ENCODE peak calls at places on chromosomes 13 and 19, in six cellular contexts. One of them, this sample, is unnamed.

GRCh38 chr13:49627831-49628652 is at the start of gene ARL11:
- DNase-seq in stimulated activated CD4-positive, alpha-beta T cell treated with anti-CD3 and anti-CD28 coated beads, Interleukin-12 subunit alpha, Interleukin-12 subunit beta, amount 100 ng/mL, for 24 hours: peak
- DNase-seq in M059J: no peak
- DNase-seq in brain microvascular endothelial cell: no peak
- DNase-seq in ELF-1: peak
- DNase-seq in mesendoderm: peak
- DNase-seq in this sample: no peak

GRCh38 chr13:78024996-78025395 is 106.4 kb upstream of the EDNRB start:
- DNase-seq in stimulated activated CD4-positive, alpha-beta T cell treated with anti-CD3 and anti-CD28 coated beads, Interleukin-12 subunit alpha, Interleukin-12 subunit beta, amount 100 ng/mL, for 24 hours: no peak
- DNase-seq in M059J: no peak
- DNase-seq in brain microvascular endothelial cell: peak
- DNase-seq in ELF-1: no peak
- DNase-seq in mesendoderm: no peak
- DNase-seq in this sample: no peak

GRCh38 chr19:56832352-56832928 is 8.1 kb downstream of the PEG3 start:
- DNase-seq in stimulated activated CD4-positive, alpha-beta T cell treated with anti-CD3 and anti-CD28 coated beads, Interleukin-12 subunit alpha, Interleukin-12 subunit beta, amount 100 ng/mL, for 24 hours: no peak
- DNase-seq in M059J: no peak
- DNase-seq in brain microvascular endothelial cell: no peak
- DNase-seq in ELF-1: no peak
- DNase-seq in mesendoderm: no peak
- DNase-seq in this sample: no peak

GRCh38 chr13:103557878-103558277 is 491.7 kb upstream of the SLC10A2 start:
- DNase-seq in stimulated activated CD4-positive, alpha-beta T cell treated with anti-CD3 and anti-CD28 coated beads, Interleukin-12 subunit alpha, Interleukin-12 subunit beta, amount 100 ng/mL, for 24 hours: no peak
- DNase-seq in M059J: no peak
- DNase-seq in brain microvascular endothelial cell: no peak
- DNase-seq in ELF-1: no peak
- DNase-seq in mesendoderm: no peak
- DNase-seq in this sample: no peak

GRCh38 chr13:23898101-23898500 is 799 bp upstream of the C1QTNF9B start:
- DNase-seq in stimulated activated CD4-positive, alpha-beta T cell treated with anti-CD3 and anti-CD28 coated beads, Interleukin-12 subunit alpha, Interleukin-12 subunit beta, amount 100 ng/mL, for 24 hours: no peak
- DNase-seq in M059J: no peak
- DNase-seq in brain microvascular endothelial cell: no peak
- DNase-seq in ELF-1: no peak
- DNase-seq in mesendoderm: no peak
- DNase-seq in this sample: peak

GRCh38 chr13:33806470-33807248 is 11.3 kb upstream of the RFC3 start:
- DNase-seq in stimulated activated CD4-positive, alpha-beta T cell treated with anti-CD3 and anti-CD28 coated beads, Interleukin-12 subunit alpha, Interleukin-12 subunit beta, amount 100 ng/mL, for 24 hours: no peak
- DNase-seq in M059J: no peak
- DNase-seq in brain microvascular endothelial cell: no peak
- DNase-seq in ELF-1: no peak
- DNase-seq in mesendoderm: no peak
- DNase-seq in this sample: no peak

GRCh38 chr13:33303885-33304284 is 18.3 kb upstream of the STARD13 start:
- DNase-seq in stimulated activated CD4-positive, alpha-beta T cell treated with anti-CD3 and anti-CD28 coated beads, Interleukin-12 subunit alpha, Interleukin-12 subunit beta, amount 100 ng/mL, for 24 hours: no peak
- DNase-seq in M059J: no peak
- DNase-seq in brain microvascular endothelial cell: peak
- DNase-seq in ELF-1: no peak
- DNase-seq in mesendoderm: no peak
- DNase-seq in this sample: no peak

GRCh38 chr13:102484329-102484728 is 82.5 kb upstream of the FGF14 start:
- DNase-seq in stimulated activated CD4-positive, alpha-beta T cell treated with anti-CD3 and anti-CD28 coated beads, Interleukin-12 subunit alpha, Interleukin-12 subunit beta, amount 100 ng/mL, for 24 hours: no peak
- DNase-seq in M059J: no peak
- DNase-seq in brain microvascular endothelial cell: peak
- DNase-seq in ELF-1: no peak
- DNase-seq in mesendoderm: peak
- DNase-seq in this sample: peak

GRCh38 chr19:45097776-45098520 is 5.0 kb downstream of the PPP1R37 start:
- DNase-seq in stimulated activated CD4-positive, alpha-beta T cell treated with anti-CD3 and anti-CD28 coated beads, Interleukin-12 subunit alpha, Interleukin-12 subunit beta, amount 100 ng/mL, for 24 hours: no peak
- DNase-seq in M059J: peak
- DNase-seq in brain microvascular endothelial cell: peak
- DNase-seq in ELF-1: peak
- DNase-seq in mesendoderm: peak
- DNase-seq in this sample: peak

GRCh38 chr19:29683009-29683408 is 17.7 kb downstream of the PLEKHF1 start:
- DNase-seq in stimulated activated CD4-positive, alpha-beta T cell treated with anti-CD3 and anti-CD28 coated beads, Interleukin-12 subunit alpha, Interleukin-12 subunit beta, amount 100 ng/mL, for 24 hours: no peak
- DNase-seq in M059J: peak
- DNase-seq in brain microvascular endothelial cell: peak
- DNase-seq in ELF-1: no peak
- DNase-seq in mesendoderm: no peak
- DNase-seq in this sample: no peak

GRCh38 chr13:105587786-105588185 is 947.7 kb downstream of the EFNB2 start:
- DNase-seq in stimulated activated CD4-positive, alpha-beta T cell treated with anti-CD3 and anti-CD28 coated beads, Interleukin-12 subunit alpha, Interleukin-12 subunit beta, amount 100 ng/mL, for 24 hours: no peak
- DNase-seq in M059J: peak
- DNase-seq in brain microvascular endothelial cell: peak
- DNase-seq in ELF-1: no peak
- DNase-seq in mesendoderm: peak
- DNase-seq in this sample: peak

GRCh38 chr13:33487575-33488243 is 202.2 kb upstream of the STARD13 start:
- DNase-seq in stimulated activated CD4-positive, alpha-beta T cell treated with anti-CD3 and anti-CD28 coated beads, Interleukin-12 subunit alpha, Interleukin-12 subunit beta, amount 100 ng/mL, for 24 hours: no peak
- DNase-seq in M059J: peak
- DNase-seq in brain microvascular endothelial cell: no peak
- DNase-seq in ELF-1: peak
- DNase-seq in mesendoderm: peak
- DNase-seq in this sample: peak

GRCh38 chr19:5680083-5680436 is 256 bp downstream of the MICOS13 start:
- DNase-seq in stimulated activated CD4-positive, alpha-beta T cell treated with anti-CD3 and anti-CD28 coated beads, Interleukin-12 subunit alpha, Interleukin-12 subunit beta, amount 100 ng/mL, for 24 hours: no peak
- DNase-seq in M059J: no peak
- DNase-seq in brain microvascular endothelial cell: peak
- DNase-seq in ELF-1: no peak
- DNase-seq in mesendoderm: no peak
- DNase-seq in this sample: peak

GRCh38 chr19:38656171-38656981 is 8.9 kb downstream of the ACTN4 start:
- DNase-seq in stimulated activated CD4-positive, alpha-beta T cell treated with anti-CD3 and anti-CD28 coated beads, Interleukin-12 subunit alpha, Interleukin-12 subunit beta, amount 100 ng/mL, for 24 hours: no peak
- DNase-seq in M059J: peak
- DNase-seq in brain microvascular endothelial cell: peak
- DNase-seq in ELF-1: no peak
- DNase-seq in mesendoderm: no peak
- DNase-seq in this sample: peak

GRCh38 chr19:44747739-44748425 is 626 bp upstream of the BCL3 start:
- DNase-seq in stimulated activated CD4-positive, alpha-beta T cell treated with anti-CD3 and anti-CD28 coated beads, Interleukin-12 subunit alpha, Interleukin-12 subunit beta, amount 100 ng/mL, for 24 hours: no peak
- DNase-seq in M059J: peak
- DNase-seq in brain microvascular endothelial cell: no peak
- DNase-seq in ELF-1: peak
- DNase-seq in mesendoderm: peak
- DNase-seq in this sample: peak

GRCh38 chr13:31051999-31052398 is 109.7 kb downstream of the HSPH1 start:
- DNase-seq in stimulated activated CD4-positive, alpha-beta T cell treated with anti-CD3 and anti-CD28 coated beads, Interleukin-12 subunit alpha, Interleukin-12 subunit beta, amount 100 ng/mL, for 24 hours: no peak
- DNase-seq in M059J: peak
- DNase-seq in brain microvascular endothelial cell: no peak
- DNase-seq in ELF-1: peak
- DNase-seq in mesendoderm: peak
- DNase-seq in this sample: no peak

GRCh38 chr19:9906475-9907087 is 29.7 kb downstream of the OLFM2 start:
- DNase-seq in stimulated activated CD4-positive, alpha-beta T cell treated with anti-CD3 and anti-CD28 coated beads, Interleukin-12 subunit alpha, Interleukin-12 subunit beta, amount 100 ng/mL, for 24 hours: no peak
- DNase-seq in M059J: no peak
- DNase-seq in brain microvascular endothelial cell: no peak
- DNase-seq in ELF-1: no peak
- DNase-seq in mesendoderm: peak
- DNase-seq in this sample: no peak

GRCh38 chr13:113562085-113562749 is 22.3 kb upstream of the TFDP1 start:
- DNase-seq in stimulated activated CD4-positive, alpha-beta T cell treated with anti-CD3 and anti-CD28 coated beads, Interleukin-12 subunit alpha, Interleukin-12 subunit beta, amount 100 ng/mL, for 24 hours: no peak
- DNase-seq in M059J: peak
- DNase-seq in brain microvascular endothelial cell: peak
- DNase-seq in ELF-1: peak
- DNase-seq in mesendoderm: peak
- DNase-seq in this sample: peak

GRCh38 chr13:80339841-80340642 is 884 bp downstream of the SPRY2 start:
- DNase-seq in stimulated activated CD4-positive, alpha-beta T cell treated with anti-CD3 and anti-CD28 coated beads, Interleukin-12 subunit alpha, Interleukin-12 subunit beta, amount 100 ng/mL, for 24 hours: no peak
- DNase-seq in M059J: peak
- DNase-seq in brain microvascular endothelial cell: peak
- DNase-seq in ELF-1: peak
- DNase-seq in mesendoderm: peak
- DNase-seq in this sample: peak

GRCh38 chr19:916645-917322 is 349 bp upstream of the KISS1R start:
- DNase-seq in stimulated activated CD4-positive, alpha-beta T cell treated with anti-CD3 and anti-CD28 coated beads, Interleukin-12 subunit alpha, Interleukin-12 subunit beta, amount 100 ng/mL, for 24 hours: no peak
- DNase-seq in M059J: no peak
- DNase-seq in brain microvascular endothelial cell: no peak
- DNase-seq in ELF-1: no peak
- DNase-seq in mesendoderm: no peak
- DNase-seq in this sample: no peak

GRCh38 chr19:52138614-52139290 is 986 bp downstream of the ZNF616 start:
- DNase-seq in stimulated activated CD4-positive, alpha-beta T cell treated with anti-CD3 and anti-CD28 coated beads, Interleukin-12 subunit alpha, Interleukin-12 subunit beta, amount 100 ng/mL, for 24 hours: peak
- DNase-seq in M059J: peak
- DNase-seq in brain microvascular endothelial cell: peak
- DNase-seq in ELF-1: peak
- DNase-seq in mesendoderm: peak
- DNase-seq in this sample: peak

GRCh38 chr19:35174226-35174625 is 19.7 kb downstream of the FXYD5 start:
- DNase-seq in stimulated activated CD4-positive, alpha-beta T cell treated with anti-CD3 and anti-CD28 coated beads, Interleukin-12 subunit alpha, Interleukin-12 subunit beta, amount 100 ng/mL, for 24 hours: no peak
- DNase-seq in M059J: no peak
- DNase-seq in brain microvascular endothelial cell: no peak
- DNase-seq in ELF-1: no peak
- DNase-seq in mesendoderm: no peak
- DNase-seq in this sample: no peak

GRCh38 chr13:28540612-28541011 is 45.7 kb upstream of the FLT1 start:
- DNase-seq in stimulated activated CD4-positive, alpha-beta T cell treated with anti-CD3 and anti-CD28 coated beads, Interleukin-12 subunit alpha, Interleukin-12 subunit beta, amount 100 ng/mL, for 24 hours: no peak
- DNase-seq in M059J: peak
- DNase-seq in brain microvascular endothelial cell: peak
- DNase-seq in ELF-1: peak
- DNase-seq in mesendoderm: no peak
- DNase-seq in this sample: peak

GRCh38 chr13:59771272-59771671 is 392.5 kb downstream of the DIAPH3 start:
- DNase-seq in stimulated activated CD4-positive, alpha-beta T cell treated with anti-CD3 and anti-CD28 coated beads, Interleukin-12 subunit alpha, Interleukin-12 subunit beta, amount 100 ng/mL, for 24 hours: no peak
- DNase-seq in M059J: peak
- DNase-seq in brain microvascular endothelial cell: peak
- DNase-seq in ELF-1: no peak
- DNase-seq in mesendoderm: no peak
- DNase-seq in this sample: peak

GRCh38 chr13:41941174-41941573 is 19.7 kb downstream of the VWA8 start:
- DNase-seq in stimulated activated CD4-positive, alpha-beta T cell treated with anti-CD3 and anti-CD28 coated beads, Interleukin-12 subunit alpha, Interleukin-12 subunit beta, amount 100 ng/mL, for 24 hours: no peak
- DNase-seq in M059J: no peak
- DNase-seq in brain microvascular endothelial cell: peak
- DNase-seq in ELF-1: no peak
- DNase-seq in mesendoderm: peak
- DNase-seq in this sample: no peak

GRCh38 chr13:50531917-50532899 is 311.3 kb downstream of the DLEU7 start:
- DNase-seq in stimulated activated CD4-positive, alpha-beta T cell treated with anti-CD3 and anti-CD28 coated beads, Interleukin-12 subunit alpha, Interleukin-12 subunit beta, amount 100 ng/mL, for 24 hours: no peak
- DNase-seq in M059J: peak
- DNase-seq in brain microvascular endothelial cell: peak
- DNase-seq in ELF-1: no peak
- DNase-seq in mesendoderm: no peak
- DNase-seq in this sample: peak

GRCh38 chr13:71644579-71644978 is 222.4 kb downstream of the DACH1 start:
- DNase-seq in stimulated activated CD4-positive, alpha-beta T cell treated with anti-CD3 and anti-CD28 coated beads, Interleukin-12 subunit alpha, Interleukin-12 subunit beta, amount 100 ng/mL, for 24 hours: no peak
- DNase-seq in M059J: no peak
- DNase-seq in brain microvascular endothelial cell: no peak
- DNase-seq in ELF-1: no peak
- DNase-seq in mesendoderm: no peak
- DNase-seq in this sample: no peak

GRCh38 chr13:80157261-80157942 is 183.5 kb downstream of the SPRY2 start:
- DNase-seq in stimulated activated CD4-positive, alpha-beta T cell treated with anti-CD3 and anti-CD28 coated beads, Interleukin-12 subunit alpha, Interleukin-12 subunit beta, amount 100 ng/mL, for 24 hours: no peak
- DNase-seq in M059J: no peak
- DNase-seq in brain microvascular endothelial cell: peak
- DNase-seq in ELF-1: no peak
- DNase-seq in mesendoderm: no peak
- DNase-seq in this sample: no peak

GRCh38 chr19:49335071-49335783 is at the start of gene CD37:
- DNase-seq in stimulated activated CD4-positive, alpha-beta T cell treated with anti-CD3 and anti-CD28 coated beads, Interleukin-12 subunit alpha, Interleukin-12 subunit beta, amount 100 ng/mL, for 24 hours: peak
- DNase-seq in M059J: no peak
- DNase-seq in brain microvascular endothelial cell: no peak
- DNase-seq in ELF-1: no peak
- DNase-seq in mesendoderm: no peak
- DNase-seq in this sample: no peak

GRCh38 chr19:36060430-36060829 is 5.7 kb downstream of the WDR62 start:
- DNase-seq in stimulated activated CD4-positive, alpha-beta T cell treated with anti-CD3 and anti-CD28 coated beads, Interleukin-12 subunit alpha, Interleukin-12 subunit beta, amount 100 ng/mL, for 24 hours: no peak
- DNase-seq in M059J: peak
- DNase-seq in brain microvascular endothelial cell: peak
- DNase-seq in ELF-1: peak
- DNase-seq in mesendoderm: peak
- DNase-seq in this sample: peak

GRCh38 chr13:43686557-43686956 is 100.2 kb downstream of the ENOX1 start:
- DNase-seq in stimulated activated CD4-positive, alpha-beta T cell treated with anti-CD3 and anti-CD28 coated beads, Interleukin-12 subunit alpha, Interleukin-12 subunit beta, amount 100 ng/mL, for 24 hours: no peak
- DNase-seq in M059J: peak
- DNase-seq in brain microvascular endothelial cell: peak
- DNase-seq in ELF-1: peak
- DNase-seq in mesendoderm: peak
- DNase-seq in this sample: peak

GRCh38 chr13:33138441-33138840 is 122.2 kb downstream of the KL start:
- DNase-seq in stimulated activated CD4-positive, alpha-beta T cell treated with anti-CD3 and anti-CD28 coated beads, Interleukin-12 subunit alpha, Interleukin-12 subunit beta, amount 100 ng/mL, for 24 hours: no peak
- DNase-seq in M059J: no peak
- DNase-seq in brain microvascular endothelial cell: no peak
- DNase-seq in ELF-1: no peak
- DNase-seq in mesendoderm: no peak
- DNase-seq in this sample: no peak

GRCh38 chr19:13262450-13262849 is 112.2 kb downstream of the IER2 start:
- DNase-seq in stimulated activated CD4-positive, alpha-beta T cell treated with anti-CD3 and anti-CD28 coated beads, Interleukin-12 subunit alpha, Interleukin-12 subunit beta, amount 100 ng/mL, for 24 hours: no peak
- DNase-seq in M059J: peak
- DNase-seq in brain microvascular endothelial cell: peak
- DNase-seq in ELF-1: no peak
- DNase-seq in mesendoderm: peak
- DNase-seq in this sample: peak

GRCh38 chr19:18483119-18483518 is 38.8 kb downstream of the ELL start:
- DNase-seq in stimulated activated CD4-positive, alpha-beta T cell treated with anti-CD3 and anti-CD28 coated beads, Interleukin-12 subunit alpha, Interleukin-12 subunit beta, amount 100 ng/mL, for 24 hours: no peak
- DNase-seq in M059J: no peak
- DNase-seq in brain microvascular endothelial cell: no peak
- DNase-seq in ELF-1: no peak
- DNase-seq in mesendoderm: no peak
- DNase-seq in this sample: no peak

GRCh38 chr13:113647351-113648217 is 10.4 kb downstream of the ATP4B start:
- DNase-seq in stimulated activated CD4-positive, alpha-beta T cell treated with anti-CD3 and anti-CD28 coated beads, Interleukin-12 subunit alpha, Interleukin-12 subunit beta, amount 100 ng/mL, for 24 hours: no peak
- DNase-seq in M059J: peak
- DNase-seq in brain microvascular endothelial cell: no peak
- DNase-seq in ELF-1: no peak
- DNase-seq in mesendoderm: no peak
- DNase-seq in this sample: peak

GRCh38 chr13:36979361-36980040 is 19.6 kb downstream of the ALG5 start:
- DNase-seq in stimulated activated CD4-positive, alpha-beta T cell treated with anti-CD3 and anti-CD28 coated beads, Interleukin-12 subunit alpha, Interleukin-12 subunit beta, amount 100 ng/mL, for 24 hours: no peak
- DNase-seq in M059J: peak
- DNase-seq in brain microvascular endothelial cell: no peak
- DNase-seq in ELF-1: no peak
- DNase-seq in mesendoderm: no peak
- DNase-seq in this sample: peak

GRCh38 chr19:10625003-10625761 is at the start of gene SLC44A2:
- DNase-seq in stimulated activated CD4-positive, alpha-beta T cell treated with anti-CD3 and anti-CD28 coated beads, Interleukin-12 subunit alpha, Interleukin-12 subunit beta, amount 100 ng/mL, for 24 hours: no peak
- DNase-seq in M059J: peak
- DNase-seq in brain microvascular endothelial cell: peak
- DNase-seq in ELF-1: peak
- DNase-seq in mesendoderm: peak
- DNase-seq in this sample: peak

This sample was measured in EL.